ENCODE peak calls at places on chromosomes 7 and 10, in seven cellular contexts. I, E, J, H, V, N and S are unnamed samples.

GRCh38 chr7:150444674-150445365 is 5.6 kb upstream of the GIMAP8 start:
- DNase-seq in I (no peak), V (no peak), E (no peak), N (no peak), H (no peak), J (no peak), S (no peak)

GRCh38 chr10:123135415-123136141 is at the start of gene HMX3:
- DNase-seq in E (no peak), I (peak), N (no peak), V (peak), J (peak), H (no peak), S (peak)

GRCh38 chr7:19747740-19748339 is 25.6 kb downstream of the TMEM196 start:
- DNase-seq in H (peak), J (no peak), N (no peak), V (peak), E (no peak), I (peak), S (peak)

GRCh38 chr10:58807631-58808024 is 295.0 kb downstream of the BICC1 start:
- DNase-seq in H (no peak), N (no peak), I (no peak), E (no peak), V (no peak), J (no peak), S (peak)

GRCh38 chr10:104309980-104310978 is 28.0 kb downstream of the ITPRIP start:
- DNase-seq in H (no peak), V (peak), J (no peak), E (no peak), N (no peak), I (no peak), S (peak)

GRCh38 chr7:17994079-17994478 is 33.6 kb downstream of the PRPS1L1 start:
- DNase-seq in E (no peak), V (no peak), J (no peak), I (no peak), H (no peak), N (no peak), S (no peak)

GRCh38 chr10:118356628-118357027 is 14.5 kb upstream of the FAM204A start:
- DNase-seq in I (no peak), H (no peak), N (no peak), J (no peak), V (no peak), E (no peak), S (no peak)

GRCh38 chr10:116723428-116724281 is 18.7 kb downstream of the HSPA12A start:
- DNase-seq in H (no peak), J (no peak), E (no peak), N (no peak), V (no peak), I (no peak), S (no peak)

GRCh38 chr7:23966941-23967340 is 256.9 kb downstream of the STK31 start:
- DNase-seq in I (no peak), H (no peak), J (no peak), V (no peak), E (no peak), N (no peak), S (no peak)

GRCh38 chr7:93228302-93228701 is 2.0 kb upstream of the HEPACAM2 start:
- DNase-seq in E (no peak), J (no peak), H (peak), I (peak), N (peak), V (peak), S (peak)

GRCh38 chr10:16232441-16232840 is 204.4 kb upstream of the PTER start:
- DNase-seq in V (no peak), H (no peak), I (no peak), N (no peak), J (no peak), E (no peak), S (no peak)

GRCh38 chr7:45712057-45712689 is 138.0 kb downstream of the ADCY1 start:
- DNase-seq in V (no peak), N (no peak), H (no peak), I (no peak), J (peak), E (no peak), S (no peak)

GRCh38 chr7:79789584-79790345 is 336.3 kb upstream of the MAGI2 start:
- DNase-seq in I (no peak), N (no peak), J (no peak), H (no peak), V (no peak), E (no peak), S (peak)

GRCh38 chr7:44381494-44382220 is 56.3 kb upstream of the CAMK2B start:
- DNase-seq in I (no peak), E (no peak), V (no peak), H (no peak), N (no peak), J (peak), S (no peak)

GRCh38 chr7:124557587-124557986 is 208.0 kb downstream of the GPR37 start:
- DNase-seq in I (no peak), N (no peak), E (no peak), H (no peak), J (no peak), V (no peak), S (no peak)

GRCh38 chr7:149637911-149638565 is 135.3 kb downstream of the ZNF467 start:
- DNase-seq in V (no peak), N (no peak), I (no peak), E (no peak), J (no peak), H (no peak), S (no peak)

GRCh38 chr10:91210014-91210413 is 10.4 kb upstream of the PCGF5 start:
- DNase-seq in E (no peak), N (no peak), J (no peak), H (no peak), V (no peak), I (no peak), S (no peak)

GRCh38 chr7:132419538-132419937 is 156.7 kb downstream of the PLXNA4 start:
- DNase-seq in J (no peak), H (no peak), N (no peak), I (no peak), V (peak), E (no peak), S (no peak)

GRCh38 chr10:79904671-79905321 is 44.1 kb downstream of the SFTPD start:
- DNase-seq in N (peak), I (peak), J (peak), V (peak), E (peak), H (peak), S (peak)

GRCh38 chr10:37125921-37126320 is 523 bp downstream of the ANKRD30A start:
- DNase-seq in N (no peak), I (no peak), H (no peak), E (no peak), V (no peak), J (no peak), S (no peak)

GRCh38 chr10:93220315-93221170 is 146.8 kb downstream of the CYP26A1 start:
- DNase-seq in N (no peak), J (peak), E (no peak), V (no peak), H (no peak), I (no peak), S (no peak)

GRCh38 chr7:1844956-1845390 is 174.9 kb downstream of the ELFN1 start:
- DNase-seq in E (no peak), H (no peak), V (no peak), J (no peak), N (no peak), I (no peak), S (no peak)

GRCh38 chr10:69466689-69467088 is 15.4 kb downstream of the TSPAN15 start:
- DNase-seq in I (no peak), H (no peak), V (no peak), E (no peak), J (no peak), N (no peak), S (no peak)

GRCh38 chr7:127882313-127882920 is 148.8 kb downstream of the LRRC4 start:
- DNase-seq in E (no peak), J (no peak), I (no peak), N (no peak), V (no peak), H (no peak), S (no peak)

GRCh38 chr7:2476776-2477446 is 713 bp upstream of the GRIFIN start:
- DNase-seq in E (no peak), N (no peak), H (no peak), V (no peak), I (no peak), J (no peak), S (no peak)

GRCh38 chr7:141071260-141071854 is 2.5 kb upstream of the TMEM178B start:
- DNase-seq in H (peak), E (peak), J (peak), N (no peak), V (no peak), I (peak), S (no peak)

GRCh38 chr10:127522298-127522697 is 26.8 kb upstream of the NPS start:
- DNase-seq in I (no peak), J (no peak), H (no peak), V (no peak), E (no peak), N (no peak), S (no peak)

GRCh38 chr7:96720843-96721242 is 11.2 kb upstream of the SEM1 start:
- DNase-seq in I (no peak), H (no peak), J (no peak), E (no peak), N (no peak), V (no peak), S (no peak)

GRCh38 chr10:33217854-33218253 is 116.6 kb downstream of the NRP1 start:
- DNase-seq in N (no peak), V (no peak), J (no peak), E (no peak), H (no peak), I (no peak), S (no peak)

GRCh38 chr10:95963202-95963991 is 55.6 kb downstream of the CC2D2B start:
- DNase-seq in E (no peak), I (no peak), V (no peak), N (no peak), H (no peak), J (no peak), S (no peak)

GRCh38 chr7:106138776-106139175 is 26.7 kb upstream of the SYPL1 start:
- DNase-seq in V (no peak), I (no peak), E (no peak), N (no peak), J (no peak), H (no peak), S (no peak)

GRCh38 chr10:86667421-86668181 is 710 bp upstream of the LDB3 start:
- DNase-seq in I (no peak), H (no peak), E (no peak), V (no peak), N (no peak), J (no peak), S (no peak)

GRCh38 chr10:118307237-118307636 is 34.9 kb downstream of the FAM204A start:
- DNase-seq in J (no peak), E (no peak), H (no peak), N (no peak), I (no peak), V (no peak), S (no peak)

GRCh38 chr10:132489053-132489703 is 48.4 kb upstream of the INPP5A start:
- DNase-seq in N (no peak), I (no peak), E (no peak), H (no peak), V (no peak), J (peak), S (peak)

GRCh38 chr7:44194562-44195145 is 5.4 kb upstream of the GCK start:
- DNase-seq in H (no peak), N (no peak), E (no peak), J (no peak), I (no peak), V (no peak), S (no peak)

DNA sequence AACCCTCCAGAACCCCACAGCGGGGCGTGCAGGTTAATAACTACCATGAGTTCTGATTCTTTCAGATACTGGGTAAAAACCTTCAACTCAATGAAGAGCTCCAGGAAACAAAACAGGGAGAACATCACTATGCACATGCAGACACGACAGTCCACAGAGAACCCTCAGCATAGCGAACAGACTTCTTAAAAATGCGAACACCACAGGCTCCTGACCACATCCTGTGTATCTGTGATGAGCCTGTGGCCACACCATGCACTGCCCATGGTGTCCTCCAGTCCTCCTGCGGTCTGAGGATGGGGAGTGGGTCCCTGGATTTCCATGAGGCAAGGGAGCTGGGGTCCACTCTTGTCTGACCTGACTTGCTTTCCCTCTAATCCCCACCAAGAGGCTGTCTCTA is 107.2 kb downstream of the COBL start:
- DNase-seq in N (no peak), V (peak), E (no peak), J (no peak), H (no peak), I (no peak), S (no peak)
- H2AK5ac ChIP-seq in N (no peak), V (no peak), E (no peak), J (no peak), H (no peak), I (no peak), S (no peak)

DNA sequence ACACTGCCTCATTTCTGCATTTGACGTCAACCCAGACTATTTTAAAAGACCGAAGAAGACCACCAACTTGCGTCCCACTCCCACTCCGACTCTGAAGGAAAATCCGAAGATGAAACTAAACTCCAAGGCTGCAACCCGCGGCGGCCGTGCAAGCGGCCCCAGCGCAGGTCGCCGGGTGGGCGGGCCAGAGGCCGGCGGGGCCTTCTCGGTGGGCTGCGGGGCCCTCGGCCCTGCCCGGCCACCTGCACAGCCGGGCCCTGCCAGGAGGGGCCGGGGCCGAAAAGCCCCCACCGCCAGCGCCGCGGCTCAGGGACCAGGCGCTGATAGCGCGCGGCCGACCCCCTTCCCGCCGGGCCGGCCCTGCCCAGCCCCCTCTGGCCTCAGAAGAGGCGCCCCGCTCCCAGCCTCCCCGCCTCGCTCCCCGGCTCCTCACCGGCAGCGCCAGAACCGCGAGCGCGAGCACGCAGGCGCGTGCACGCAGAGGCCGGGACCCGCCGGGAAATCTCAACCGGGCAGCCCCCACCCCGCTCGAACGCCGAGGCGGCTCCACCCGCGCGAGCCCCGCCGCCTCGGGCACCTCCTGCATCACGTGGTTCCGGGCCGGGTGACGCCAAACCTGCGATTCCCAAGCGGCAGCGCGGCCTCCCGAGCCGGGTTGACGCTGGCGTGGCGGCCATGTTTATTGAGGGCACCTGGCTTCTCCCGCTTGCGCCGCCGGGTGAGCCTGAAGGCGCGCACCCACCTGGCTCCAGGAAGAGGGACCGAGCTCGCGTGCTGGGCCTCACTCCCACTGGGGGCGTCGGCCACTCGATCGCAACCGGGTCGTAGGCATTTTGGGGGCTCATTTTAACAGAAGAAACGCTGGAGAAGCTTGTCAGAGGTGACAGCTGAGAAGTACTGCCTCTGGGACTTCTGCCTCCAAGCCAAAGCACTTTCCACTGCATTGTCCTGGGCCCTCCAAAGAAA is at the start of gene C7orf25:
- DNase-seq in I (peak), V (peak), H (peak), E (peak), N (peak), J (peak), S (peak)
- H2AK5ac ChIP-seq in I (no peak), V (no peak), H (no peak), E (peak), N (no peak), J (no peak), S (no peak)

GRCh38 chr7:107332488-107333269 is 137.2 kb upstream of the GPR22 start:
- DNase-seq in H (no peak), E (no peak), V (no peak), I (no peak), J (no peak), N (no peak), S (no peak)
- H2AK5ac ChIP-seq in H (no peak), E (no peak), V (no peak), I (no peak), J (no peak), N (no peak), S (no peak)

GRCh38 chr7:223118-223800 is 30.9 kb downstream of the FAM20C start:
- DNase-seq in H (no peak), N (no peak), J (no peak), I (no peak), V (peak), E (no peak), S (peak)
- H2AK5ac ChIP-seq in H (peak), N (no peak), J (no peak), I (no peak), V (no peak), E (peak), S (peak)

DNA sequence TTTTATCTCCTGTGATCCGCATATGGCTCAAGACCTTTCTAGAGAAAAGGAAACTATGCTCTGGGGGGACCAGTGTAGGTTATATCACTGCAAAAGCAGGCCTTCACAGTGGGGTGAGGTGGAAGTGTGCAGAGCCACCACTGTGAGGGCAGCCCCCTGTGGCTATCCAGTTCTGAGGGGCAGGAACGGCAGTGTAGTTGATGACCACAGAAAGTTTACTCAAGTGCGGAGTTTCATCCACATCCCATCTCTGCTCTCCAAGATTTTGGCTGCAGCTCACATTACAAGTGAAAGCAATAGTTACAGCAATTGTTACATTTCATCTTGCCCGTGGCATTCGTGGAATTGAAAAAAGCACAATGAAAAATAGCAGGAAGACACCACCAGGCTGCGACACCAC is 345.9 kb upstream of the GALNT17 start:
- DNase-seq in V (no peak), N (no peak), I (no peak), J (no peak), E (no peak), H (no peak), S (no peak)
- H2AK5ac ChIP-seq in V (no peak), N (no peak), I (no peak), J (no peak), E (no peak), H (no peak), S (no peak)